ENCODE peak calls at places on chromosomes 13 and 19, in eight cellular contexts. F is amygdala; N is NCI-H226; T is germinal center; Y is transverse colon; O is dermis blood vessel endothelial cell; L is stimulated activated CD4-positive, alpha-beta T cell treated with anti-CD3 and anti-CD28 coated beads, Interleukin-15, amount 100 ng/mL, for 1 hour; X is activated CD8-positive, alpha-beta memory T cell treated with anti-CD3 and anti-CD28 coated beads for 24 hours. J is an unnamed sample.
A peak's percentile ranks its signal among the peaks of the same experiment; 100 is the strongest.

GRCh38 chr13:91357613-91358383 is 10.3 kb downstream of the MIR17HG start:
- DNase-seq in O (no peak), N (no peak), Y (no peak), F (no peak), X (no peak), T (no peak), L (no peak), J (no peak)

GRCh38 chr19:50858896-50859295 is 4.2 kb downstream of the KLK3 start:
- DNase-seq in T (no peak), Y (peak; percentile 58), L (no peak), F (no peak), O (no peak), X (no peak), N (no peak), J (no peak)

GRCh38 chr13:109818136-109818535 is 31.8 kb upstream of the IRS2 start:
- DNase-seq in F (no peak), N (no peak), Y (no peak), L (no peak), O (no peak), T (no peak), X (no peak), J (peak; percentile 24)

GRCh38 chr19:48454150-48454730 is 1.1 kb upstream of the KCNJ14 start:
- DNase-seq in N (no peak), X (no peak), F (no peak), O (no peak), T (no peak), L (no peak), Y (no peak), J (no peak)

GRCh38 chr13:104014803-104015645 is 948.8 kb upstream of the SLC10A2 start:
- DNase-seq in L (no peak), F (no peak), N (peak; percentile 91), O (peak; percentile 35), Y (no peak), T (no peak), X (no peak), J (no peak)

GRCh38 chr19:3471954-3472655 is 8.2 kb downstream of the SMIM24 start:
- DNase-seq in L (no peak), N (no peak), O (peak; percentile 52), F (no peak), Y (peak; percentile 32), X (peak; percentile 75), T (peak; percentile 43), J (no peak)

GRCh38 chr19:18725755-18726416 is 42.4 kb downstream of the CRTC1 start:
- DNase-seq in F (no peak), Y (no peak), O (no peak), X (no peak), N (no peak), L (no peak), T (no peak), J (no peak)

GRCh38 chr13:99218969-99219368 is 18.3 kb downstream of the UBAC2 start:
- DNase-seq in Y (peak; percentile 25), N (no peak), X (peak; percentile 66), T (no peak), F (no peak), O (no peak), L (peak; percentile 28), J (no peak)

GRCh38 chr19:6062274-6062673 is 48.0 kb downstream of the RFX2 start:
- DNase-seq in L (no peak), Y (peak; percentile 57), N (no peak), X (peak; percentile 77), O (peak; percentile 99), F (no peak), T (no peak), J (no peak)

GRCh38 chr19:35350591-35350990 is 2.9 kb downstream of the FFAR1 start:
- DNase-seq in O (no peak), L (no peak), N (no peak), X (no peak), F (no peak), Y (no peak), T (peak; percentile 18), J (no peak)

GRCh38 chr19:34232566-34233481 is 21.5 kb upstream of the GARRE1 start:
- DNase-seq in F (no peak), Y (no peak), O (peak; percentile 86), T (no peak), N (peak; percentile 57), X (no peak), L (no peak), J (peak; percentile 91)

GRCh38 chr13:60970736-60971135 is 444.9 kb downstream of the PCDH20 start:
- DNase-seq in X (no peak), F (no peak), T (no peak), O (no peak), Y (no peak), L (no peak), N (no peak), J (no peak)

GRCh38 chr19:4831351-4832340 is at the start of gene TICAM1:
- DNase-seq in N (peak; percentile 61), T (peak; percentile 76), O (peak; percentile 74), F (no peak), X (peak; percentile 89), Y (peak; percentile 90), L (peak; percentile 54), J (peak; percentile 59)

GRCh38 chr13:113364371-113364932 is 522 bp upstream of the GRTP1 start:
- DNase-seq in O (no peak), T (no peak), L (no peak), N (no peak), X (no peak), Y (peak; percentile 17), F (no peak), J (peak; percentile 40)

GRCh38 chr19:38134538-38135149 is 89.4 kb downstream of the DPF1 start:
- DNase-seq in L (no peak), Y (peak; percentile 16), F (no peak), O (peak; percentile 68), X (no peak), N (no peak), T (peak; percentile 51), J (peak; percentile 14)

GRCh38 chr19:18158471-18158870 is 5.5 kb downstream of the PIK3R2 start:
- DNase-seq in O (no peak), Y (no peak), T (no peak), X (no peak), N (no peak), L (no peak), F (no peak), J (no peak)

GRCh38 chr13:24271611-24272451 is 37.5 kb upstream of the C1QTNF9 start:
- DNase-seq in T (peak; percentile 57), F (peak; percentile 71), Y (peak; percentile 72), O (no peak), L (no peak), N (peak; percentile 18), X (peak; percentile 70), J (peak; percentile 40)

GRCh38 chr19:50833117-50833801 is at the start of gene KLK15:
- DNase-seq in T (no peak), O (no peak), F (no peak), L (no peak), X (no peak), Y (no peak), N (no peak), J (no peak)

GRCh38 chr19:31639306-31639705 is 290.1 kb upstream of the TSHZ3 start:
- DNase-seq in F (no peak), O (no peak), Y (no peak), N (no peak), X (no peak), L (no peak), T (no peak), J (no peak)

GRCh38 chr13:98252931-98253470 is 75.9 kb upstream of the RNF113B start:
- DNase-seq in L (no peak), T (no peak), X (no peak), F (no peak), O (peak; percentile 90), N (peak; percentile 58), Y (no peak), J (peak; percentile 79)

GRCh38 chr13:45510671-45511070 is 45.9 kb downstream of the COG3 start:
- DNase-seq in Y (no peak), X (no peak), T (no peak), F (no peak), L (no peak), N (no peak), O (no peak), J (no peak)

GRCh38 chr19:6705931-6706632 is 14.4 kb downstream of the C3 start:
- DNase-seq in Y (no peak), O (no peak), N (no peak), X (no peak), F (no peak), L (no peak), T (no peak), J (no peak)

GRCh38 chr13:79866436-79866835 is 385.5 kb downstream of the NDFIP2 start:
- DNase-seq in Y (no peak), L (no peak), T (no peak), O (no peak), F (no peak), N (no peak), X (no peak), J (no peak)

GRCh38 chr13:111291908-111292307 is 28.5 kb upstream of the TEX29 start:
- DNase-seq in X (peak; percentile 15), L (no peak), T (no peak), Y (no peak), F (no peak), O (no peak), N (no peak), J (no peak)

GRCh38 chr13:79869326-79869725 is 388.4 kb downstream of the NDFIP2 start:
- DNase-seq in F (no peak), L (no peak), O (peak; percentile 76), N (peak; percentile 20), T (no peak), X (no peak), Y (no peak), J (no peak)

GRCh38 chr19:45442927-45443461 is 19.3 kb upstream of the ERCC1 start:
- DNase-seq in Y (peak; percentile 52), L (no peak), N (no peak), O (peak; percentile 51), T (peak; percentile 62), X (no peak), F (no peak), J (no peak)

GRCh38 chr13:26618726-26619125 is 61.2 kb downstream of the WASF3 start:
- DNase-seq in O (no peak), L (no peak), T (no peak), Y (no peak), F (no peak), N (peak; percentile 2), X (no peak), J (no peak)

GRCh38 chr13:112924365-112924764 is 44.6 kb upstream of the MCF2L start:
- DNase-seq in N (no peak), X (no peak), L (no peak), F (no peak), O (no peak), Y (no peak), T (no peak), J (no peak)

GRCh38 chr13:49731766-49732165 is 40.5 kb upstream of the EBPL start:
- DNase-seq in X (no peak), O (peak; percentile 43), Y (no peak), T (no peak), L (no peak), N (no peak), F (no peak), J (peak; percentile 86)

GRCh38 chr13:54241719-54242118 is 1213.1 kb downstream of the OLFM4 start:
- DNase-seq in L (no peak), T (no peak), F (no peak), X (no peak), N (no peak), Y (no peak), O (no peak), J (no peak)

GRCh38 chr13:91280806-91281205 is 66.7 kb upstream of the MIR17HG start:
- DNase-seq in L (no peak), N (peak; percentile 28), O (peak; percentile 35), F (no peak), T (no peak), Y (no peak), X (no peak), J (no peak)

GRCh38 chr19:48646192-48646911 is 365 bp upstream of the CA11 start:
- DNase-seq in L (peak; percentile 83), T (peak; percentile 90), X (peak; percentile 98), F (peak; percentile 91), Y (peak; percentile 92), O (peak; percentile 89), N (peak; percentile 80), J (peak; percentile 93)

GRCh38 chr19:13712767-13713201 is 51.5 kb upstream of the MRI1 start:
- DNase-seq in Y (no peak), O (no peak), X (no peak), T (no peak), N (no peak), F (no peak), L (no peak), J (no peak)

GRCh38 chr19:19463348-19464117 is 51.8 kb downstream of the TSSK6 start:
- DNase-seq in Y (no peak), T (no peak), L (no peak), F (no peak), O (peak; percentile 63), N (no peak), X (no peak), J (peak; percentile 87)